ENCODE peak calls at places on chromosomes 4 and X, in five cellular contexts. Y is hepatic stellate cell, S is right cardiac atrium, Q is left lung, I is amniotic stem cell. F is an unnamed sample.

GRCh38 chr4:89755210-89755609 is 81.8 kb downstream of the SNCA start:
- DNase-seq in S (no peak), Q (no peak), I (no peak), Y (no peak), F (no peak)

GRCh38 chrX:97766496-97767095 is 882.9 kb downstream of the RPA4 start:
- DNase-seq in Q (no peak), I (no peak), S (no peak), Y (no peak), F (no peak)

GRCh38 chrX:130994671-130995070 is 63.5 kb upstream of the ARHGAP36 start:
- DNase-seq in Y (no peak), S (no peak), Q (no peak), I (no peak), F (no peak)

GRCh38 chr4:188262464-188262863 is 123.2 kb downstream of the TRIML1 start:
- DNase-seq in I (peak; percentile 51), S (no peak), Q (no peak), Y (peak; percentile 30), F (no peak)

GRCh38 chr4:27779827-27780226 is 919.2 kb downstream of the STIM2 start:
- DNase-seq in I (no peak), S (no peak), Y (no peak), Q (no peak), F (no peak)

GRCh38 chr4:124753941-124754581 is 41.5 kb upstream of the ANKRD50 start:
- DNase-seq in Q (no peak), S (no peak), I (no peak), Y (no peak), F (no peak)

GRCh38 chr4:53653484-53654053 is 62.3 kb upstream of the LNX1 start:
- DNase-seq in Q (peak; percentile 69), Y (no peak), S (peak; percentile 37), I (no peak), F (no peak)

GRCh38 chr4:26330186-26330787 is 9.5 kb downstream of the RBPJ start:
- DNase-seq in I (peak; percentile 14), S (no peak), Q (no peak), Y (peak; percentile 32), F (no peak)

GRCh38 chr4:108172780-108173598 is 4.3 kb upstream of the LEF1 start:
- DNase-seq in S (peak; percentile 71), I (no peak), Y (peak; percentile 44), Q (peak; percentile 76), F (no peak)

GRCh38 chrX:137195991-137196390 is 162.2 kb upstream of the GPR101 start:
- DNase-seq in S (no peak), Y (no peak), I (no peak), Q (no peak), F (no peak)

GRCh38 chr4:38366451-38366850 is 297.5 kb upstream of the KLF3 start:
- DNase-seq in Q (no peak), I (no peak), S (peak; percentile 78), Y (no peak), F (peak; percentile 59)

GRCh38 chrX:69466546-69466945 is 37.6 kb upstream of the NALF2 start:
- DNase-seq in S (no peak), Y (no peak), Q (no peak), I (no peak), F (no peak)

GRCh38 chr4:128775916-128776315 is 33.6 kb upstream of the JADE1 start:
- DNase-seq in Q (no peak), S (no peak), Y (no peak), I (no peak), F (no peak)

GRCh38 chr4:88659061-88659889 is 38.4 kb downstream of the NAP1L5 start:
- DNase-seq in Y (peak; percentile 34), Q (no peak), I (peak; percentile 45), S (peak; percentile 63), F (no peak)

GRCh38 chr4:24975505-24975904 is 55.2 kb downstream of the LGI2 start:
- DNase-seq in S (no peak), Q (no peak), I (no peak), Y (no peak), F (no peak)

GRCh38 chrX:108072746-108073145 is 18.6 kb downstream of the PSMD10 start:
- DNase-seq in Y (peak; percentile 13), I (no peak), S (no peak), Q (no peak), F (no peak)

F was measured in suprapubic skin.